ENCODE peak calls at places on chromosomes 7 and 10, in eight cellular contexts. C is right atrium auricular region, O is upper lobe of right lung, S is brain microvascular endothelial cell, Z is H7, G is IMR-90, K is cardiac muscle cell, M is NB4. W is an unnamed sample.
A peak's percentile ranks its signal among the peaks of the same experiment; 100 is the strongest.

GRCh38 chr7:79828866-79829265 is 305.8 kb upstream of the GNAI1 start:
- DNase-seq in S (no peak), Z (no peak), M (no peak), K (no peak), G (peak; percentile 55), C (no peak), O (no peak), W (no peak)

GRCh38 chr10:63866747-63867140 is 345.5 kb downstream of the REEP3 start:
- DNase-seq in K (peak; percentile 35), Z (no peak), O (no peak), G (no peak), M (peak; percentile 34), C (no peak), S (no peak), W (no peak)

GRCh38 chr10:57898231-57898630 is 369.5 kb downstream of the IPMK start:
- DNase-seq in Z (no peak), M (no peak), K (no peak), S (no peak), G (no peak), C (no peak), O (no peak), W (no peak)

GRCh38 chr7:16323313-16323712 is 98.0 kb downstream of the CRPPA start:
- DNase-seq in O (no peak), Z (no peak), M (no peak), C (no peak), G (no peak), K (no peak), S (no peak), W (no peak)

GRCh38 chr7:21568762-21569161 is 25.9 kb downstream of the DNAH11 start:
- DNase-seq in S (no peak), K (peak; percentile 4), M (peak; percentile 39), O (no peak), C (no peak), G (no peak), Z (peak; percentile 8), W (no peak)

GRCh38 chr10:132774179-132774904 is 11.6 kb downstream of the NKX6-2 start:
- DNase-seq in G (no peak), O (no peak), K (no peak), Z (peak; percentile 86), S (no peak), C (no peak), M (no peak), W (no peak)

GRCh38 chr7:77687100-77687746 is 9.0 kb upstream of the RSBN1L start:
- DNase-seq in G (peak; percentile 85), K (peak; percentile 34), S (peak; percentile 13), O (no peak), C (no peak), Z (no peak), M (no peak), W (no peak)

GRCh38 chr7:2210551-2211258 is 22.0 kb downstream of the MAD1L1 start:
- DNase-seq in O (peak; percentile 49), Z (no peak), S (no peak), K (no peak), M (no peak), C (no peak), G (no peak), W (no peak)

GRCh38 chr7:30280631-30281030 is 3.8 kb upstream of the ZNRF2 start:
- DNase-seq in K (no peak), S (no peak), M (no peak), O (no peak), Z (no peak), G (no peak), C (no peak), W (no peak)

GRCh38 chr7:111867348-111867931 is 305.1 kb upstream of the IMMP2L start:
- DNase-seq in C (no peak), O (no peak), G (no peak), Z (no peak), M (no peak), S (no peak), K (peak; percentile 27), W (peak; percentile 3)

GRCh38 chr10:110413049-110413783 is 84.5 kb upstream of the DUSP5 start:
- DNase-seq in O (no peak), K (no peak), S (no peak), M (peak; percentile 81), C (no peak), Z (no peak), G (no peak), W (no peak)

GRCh38 chr10:11242443-11243386 is 225.0 kb downstream of the CELF2 start:
- DNase-seq in S (no peak), O (no peak), K (peak; percentile 38), C (no peak), M (no peak), Z (no peak), G (peak; percentile 62), W (peak; percentile 43)

GRCh38 chr10:88858493-88858892 is 6.8 kb upstream of the ANKRD22 start:
- DNase-seq in K (no peak), C (no peak), O (no peak), Z (no peak), S (no peak), G (peak; percentile 51), M (no peak), W (no peak)

GRCh38 chr7:92621641-92622429 is 31.6 kb upstream of the FAM133B start:
- DNase-seq in O (no peak), S (no peak), K (no peak), Z (no peak), G (no peak), M (no peak), C (no peak), W (no peak)

GRCh38 chr7:157594306-157594705 is 257.5 kb downstream of the DNAJB6 start:
- DNase-seq in C (no peak), K (no peak), S (no peak), M (no peak), O (no peak), G (no peak), Z (no peak), W (no peak)

GRCh38 chr10:60390224-60390626 is 550 bp upstream of the ANK3 start:
- DNase-seq in O (no peak), M (no peak), K (peak; percentile 27), Z (no peak), C (no peak), G (peak; percentile 70), S (peak; percentile 37), W (peak; percentile 48)

GRCh38 chr10:71827828-71828227 is 23.2 kb downstream of the PSAP start:
- DNase-seq in C (no peak), M (no peak), S (no peak), Z (no peak), G (no peak), K (no peak), O (peak; percentile 35), W (no peak)

GRCh38 chr10:71829171-71829570 is 21.9 kb downstream of the PSAP start:
- DNase-seq in O (no peak), Z (no peak), S (no peak), K (peak; percentile 32), C (peak; percentile 76), M (peak; percentile 85), G (no peak), W (no peak)

GRCh38 chr10:71830726-71831125 is 20.3 kb downstream of the PSAP start:
- DNase-seq in G (no peak), O (no peak), S (no peak), K (no peak), C (no peak), Z (no peak), M (no peak), W (no peak)

GRCh38 chr10:71831646-71832552 is 19.2 kb downstream of the PSAP start:
- DNase-seq in Z (no peak), S (peak; percentile 69), M (no peak), O (no peak), C (no peak), K (no peak), G (peak; percentile 54), W (no peak)

DNA sequence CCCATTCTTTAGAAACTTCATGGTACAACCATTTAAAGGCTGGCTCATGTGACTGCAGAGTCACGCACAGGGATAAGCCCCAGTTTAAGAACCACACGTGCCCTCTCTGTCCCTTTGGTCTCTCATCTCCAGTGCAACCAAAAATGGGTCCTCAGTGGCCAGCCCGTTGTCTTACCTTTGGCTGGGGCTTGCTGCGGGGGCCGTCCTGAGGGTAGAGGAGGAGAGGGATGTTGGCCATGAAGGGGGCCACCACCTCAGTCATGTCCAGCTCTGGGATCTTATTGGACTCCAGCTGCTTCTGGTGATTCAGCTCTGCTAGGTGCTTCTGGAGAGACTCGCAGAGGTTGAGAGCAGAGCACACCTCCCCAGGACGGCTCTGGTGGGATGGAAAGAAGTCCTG is 22.3 kb downstream of the PSAP start:
- DNase-seq in S (no peak), C (no peak), Z (no peak), O (no peak), K (no peak), M (no peak), G (no peak), W (no peak)
- H3K4me3 ChIP-seq in S (no peak overlapping the region), C (no peak overlapping the region), Z (no peak overlapping the region), O (no peak overlapping the region), K (no peak overlapping the region), M (no peak overlapping the region), G (no peak overlapping the region), W (no peak overlapping the region)

DNA sequence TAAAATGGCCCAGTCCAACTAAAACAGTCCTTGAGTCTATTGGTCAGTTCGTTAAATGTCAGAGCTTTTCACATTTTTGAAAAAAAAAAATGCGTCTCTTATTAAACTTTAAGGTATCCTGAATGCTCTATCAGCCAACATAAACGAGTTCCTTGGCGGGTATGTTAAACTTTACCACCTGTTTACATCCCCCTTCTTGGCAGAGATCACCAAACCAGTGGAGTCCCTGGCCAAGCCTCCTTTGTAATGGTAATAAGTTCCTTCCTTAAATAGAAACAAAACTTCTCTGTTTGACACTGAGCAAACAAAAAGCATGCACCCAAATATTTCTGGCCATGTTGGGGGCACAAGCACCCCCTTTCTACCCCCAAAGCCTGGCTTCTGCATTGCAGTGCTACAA is 3.2 kb downstream of the TRIL start:
- DNase-seq in G (no peak), K (no peak), C (no peak), O (no peak), S (no peak), Z (peak; percentile 59), M (no peak), W (no peak)
- H3K4me3 ChIP-seq in G (no peak overlapping the region), K (no peak overlapping the region), C (no peak overlapping the region), O (peak overlapping the region; percentile 54), S (no peak overlapping the region), Z (no peak overlapping the region), M (no peak overlapping the region), W (no peak overlapping the region)

DNA sequence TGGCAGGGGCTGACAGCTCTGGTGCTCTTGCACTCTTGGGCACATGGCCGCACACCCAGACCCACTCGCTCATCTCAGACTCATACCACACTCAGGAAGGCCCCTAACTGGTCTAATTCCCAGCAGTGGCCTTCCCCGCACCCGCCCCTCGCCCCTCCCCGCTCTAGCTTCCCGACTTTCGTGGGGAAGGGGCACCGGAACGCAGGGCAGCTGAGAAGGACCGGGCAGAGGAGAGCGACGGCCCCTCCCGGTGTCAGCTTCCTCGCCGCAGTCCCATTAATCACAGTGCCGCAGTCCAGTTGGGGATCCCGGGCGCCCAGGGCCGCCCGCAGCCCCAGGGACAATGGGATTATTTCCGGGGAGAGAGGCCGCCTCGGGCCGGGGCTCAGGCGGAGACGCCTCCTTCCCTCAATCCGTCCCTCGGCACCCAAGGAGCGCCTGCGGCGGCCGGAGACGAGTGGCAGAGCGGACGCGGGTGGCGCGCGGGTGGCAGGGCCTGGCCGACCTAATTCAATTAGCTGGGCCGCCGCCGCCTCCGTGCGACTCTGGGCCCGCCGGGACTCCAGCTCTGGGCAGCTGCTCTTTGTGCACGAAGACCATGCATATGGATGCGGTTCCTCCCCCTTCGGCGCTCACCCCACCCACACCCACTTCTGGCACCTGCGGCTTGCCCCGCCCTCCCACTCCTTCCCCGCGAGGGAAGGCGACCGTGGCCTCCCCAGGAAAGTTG is 7.8 kb upstream of the TLX1 start:
- DNase-seq in O (no peak), K (no peak), M (no peak), S (no peak), G (no peak), Z (peak; percentile 81), C (no peak), W (no peak)
- H3K4me3 ChIP-seq in O (peak overlapping the region; percentile 26), K (peak overlapping the region; percentile 4), M (no peak overlapping the region), S (no peak overlapping the region), G (no peak overlapping the region), Z (peak overlapping the region; percentile 5), C (peak overlapping the region; percentile 5), W (no peak overlapping the region)

GRCh38 chr10:124547651-124548168 is 86.1 kb downstream of the LHPP start:
- DNase-seq in Z (peak; percentile 61), M (no peak), C (no peak), G (peak; percentile 19), S (no peak), K (peak; percentile 35), O (no peak), W (no peak)
- H3K4me3 ChIP-seq in Z (no peak overlapping the region), M (no peak overlapping the region), C (no peak overlapping the region), G (no peak overlapping the region), S (no peak overlapping the region), K (no peak overlapping the region), O (no peak overlapping the region), W (no peak overlapping the region)

W was measured in skeletal muscle cell.